ENCODE peak calls at places on chromosomes 3 and 15, in four cellular contexts. B is H9, R is IMR-90, O is H1. K is an unnamed sample.

GRCh38 chr3:127589600-127590281 is 792 bp downstream of the TPRA1 start:
- DNase-seq in R (no peak), B (no peak), O (no peak), K (peak; percentile 34)

GRCh38 chr15:93515256-93516044 is 426.4 kb upstream of the RGMA start:
- DNase-seq in R (no peak), B (no peak), O (no peak), K (peak; percentile 16)

GRCh38 chr3:3772920-3773319 is 26.3 kb upstream of the LRRN1 start:
- DNase-seq in O (no peak), B (no peak), R (no peak), K (no peak)

GRCh38 chr3:110711851-110712396 is 359.7 kb upstream of the NECTIN3 start:
- DNase-seq in O (peak; percentile 51), R (peak; percentile 37), B (peak; percentile 54), K (peak; percentile 89)

GRCh38 chr3:126476976-126477330 is 1.3 kb upstream of the ZXDC start:
- DNase-seq in B (peak; percentile 34), R (no peak), O (no peak), K (peak; percentile 36)

GRCh38 chr3:175422744-175423143 is 563.6 kb downstream of the NAALADL2 start:
- DNase-seq in O (no peak), R (no peak), B (no peak), K (peak; percentile 16)

GRCh38 chr3:188796122-188796631 is 375.6 kb upstream of the TPRG1 start:
- DNase-seq in O (no peak), B (no peak), R (peak; percentile 97), K (no peak)

GRCh38 chr3:130905551-130905950 is 11.7 kb downstream of the ATP2C1 start:
- DNase-seq in R (peak; percentile 52), B (no peak), O (no peak), K (no peak)

GRCh38 chr15:58146734-58147133 is 8.6 kb downstream of the AQP9 start:
- DNase-seq in R (no peak), B (no peak), O (no peak), K (peak; percentile 5)

GRCh38 chr15:59224474-59224873 is 17.8 kb downstream of the LDHAL6B start:
- DNase-seq in B (no peak), O (no peak), R (no peak), K (no peak)

GRCh38 chr15:78088773-78089080 is 3.6 kb upstream of the SH2D7 start:
- DNase-seq in R (no peak), B (no peak), O (no peak), K (no peak)

GRCh38 chr15:78097667-78098066 is 5.3 kb downstream of the SH2D7 start:
- DNase-seq in B (no peak), O (no peak), R (no peak), K (no peak)

GRCh38 chr15:78092111-78093041 is at the start of gene SH2D7:
- DNase-seq in R (no peak), O (no peak), B (no peak), K (no peak)

GRCh38 chr15:78090422-78090821 is 1.9 kb upstream of the SH2D7 start:
- DNase-seq in R (no peak), O (no peak), B (no peak), K (no peak)

DNA sequence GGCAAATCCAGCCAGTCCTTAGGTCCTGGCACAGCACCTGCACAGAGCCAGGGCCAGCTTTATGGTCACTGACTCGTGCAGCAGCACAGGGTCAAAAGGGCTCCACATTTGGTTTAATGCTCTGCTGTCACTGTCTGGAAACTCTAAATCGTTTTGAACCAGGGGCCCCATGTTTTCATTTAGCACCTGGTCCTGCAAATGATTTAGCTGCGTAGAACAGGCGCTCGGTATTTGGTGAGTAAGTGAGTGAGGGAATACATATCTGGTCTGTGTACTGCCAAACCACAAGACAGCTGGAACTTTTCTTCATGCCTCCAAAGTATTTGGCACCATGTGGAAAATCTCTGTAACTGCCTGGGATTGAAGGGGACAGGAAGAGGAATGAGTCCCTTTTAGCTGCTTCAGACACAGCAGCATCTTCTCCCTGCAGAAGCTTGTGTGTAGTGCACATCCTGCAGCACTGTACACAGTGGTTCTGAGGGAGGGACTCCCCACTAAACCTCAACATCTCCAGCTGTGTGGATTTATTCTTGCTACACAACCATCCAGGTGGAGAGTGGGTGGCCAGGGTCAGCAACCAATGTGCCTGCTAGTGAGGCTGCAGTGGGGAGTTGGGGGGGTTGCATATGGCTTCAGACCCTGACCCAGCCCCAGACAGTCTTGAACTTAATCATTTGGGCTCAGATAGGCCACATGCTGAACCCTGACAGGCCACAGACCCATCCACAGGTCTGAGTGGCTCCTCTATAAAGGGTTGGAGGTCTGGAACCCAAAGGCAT is 1.1 kb downstream of the SH2D7 start:
- DNase-seq in O (no peak), R (peak; percentile 95), B (no peak), K (no peak)
- H3K9ac ChIP-seq in O (no peak overlapping the region), R (no peak overlapping the region), B (no peak overlapping the region), K (no peak overlapping the region)

DNA sequence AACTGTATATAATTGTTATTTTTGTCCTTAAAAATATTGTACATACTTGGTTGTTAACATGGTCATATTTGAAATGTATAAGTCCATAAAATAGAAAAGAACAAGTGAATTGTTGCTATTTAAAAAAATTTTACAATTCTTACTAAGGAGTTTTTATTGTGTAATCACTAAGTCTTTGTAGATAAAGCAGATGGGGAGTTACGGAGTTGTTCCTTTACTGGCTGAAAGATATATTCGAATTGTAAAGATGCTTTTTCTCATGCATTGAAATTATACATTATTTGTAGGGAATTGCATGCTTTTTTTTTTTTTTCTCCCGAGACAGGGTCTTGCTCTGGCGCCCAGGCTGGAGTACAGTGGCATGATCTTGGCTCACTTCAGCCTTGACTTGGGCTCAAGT is 10.6 kb downstream of the NFKBIZ start:
- DNase-seq in R (no peak), B (no peak), O (no peak), K (no peak)
- H3K56ac ChIP-seq in R (no peak overlapping the region), B (no peak overlapping the region), O (no peak overlapping the region), K (no peak overlapping the region)

GRCh38 chr15:74368121-74368520 is 675 bp upstream of the CYP11A1 start:
- DNase-seq in R (no peak), O (no peak), B (no peak), K (no peak)

GRCh38 chr15:74365619-74366445 is 1.6 kb downstream of the CYP11A1 start:
- DNase-seq in O (no peak), B (peak; percentile 66), R (peak; percentile 41), K (peak; percentile 84)

GRCh38 chr15:74367296-74367854 is at the start of gene CYP11A1:
- DNase-seq in O (no peak), R (no peak), B (no peak), K (no peak)

GRCh38 chr15:74362482-74362881 is 5.0 kb downstream of the CYP11A1 start:
- DNase-seq in R (no peak), B (no peak), O (no peak), K (no peak)

GRCh38 chr15:74364936-74365618 is 2.4 kb downstream of the CYP11A1 start:
- DNase-seq in O (no peak), R (peak; percentile 37), B (peak; percentile 41), K (peak; percentile 83)
- H3K23ac ChIP-seq in O (no peak overlapping the region), R (peak overlapping the region; percentile 42), B (no peak overlapping the region), K (peak overlapping the region; percentile 84)

DNA sequence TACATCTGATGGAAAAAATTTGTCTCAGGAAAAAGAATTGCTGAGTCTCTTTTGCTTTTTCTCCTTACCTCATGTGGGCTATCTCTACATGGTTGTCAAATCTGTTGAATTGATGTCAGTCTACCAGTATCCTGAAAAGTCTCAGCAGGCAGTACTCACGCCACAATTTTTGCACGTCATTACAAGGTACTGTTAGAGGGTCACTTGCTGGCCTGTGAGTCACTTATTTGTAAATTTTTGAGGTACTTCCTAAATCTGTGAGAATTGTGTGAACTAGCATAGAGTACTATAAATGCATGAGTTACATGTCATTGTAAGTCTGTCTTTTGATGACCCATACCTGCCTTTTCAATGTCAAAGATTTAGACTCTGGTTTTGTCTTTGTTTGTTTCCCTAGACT is 15.9 kb downstream of the HPS3 start:
- DNase-seq in R (no peak), O (no peak), B (no peak), K (peak; percentile 4)
- H3K9ac ChIP-seq in R (no peak overlapping the region), O (no peak overlapping the region), B (no peak overlapping the region), K (no peak overlapping the region)